ENCODE peak calls at places on chromosomes 16 and 17, in five cellular contexts. L, M, H, F and V are unnamed samples. For H3K4me1, the result is how much of the 10 kb centered on the place peaks cover.

GRCh38 chr17:45925311-45925710 is 31.0 kb downstream of the MAPT start:
- DNase-seq in L (no peak), M (no peak), H (no peak), F (no peak), V (no peak)

GRCh38 chr16:21150375-21151001 is at the start of gene DNAH3:
- DNase-seq in L (no peak), M (no peak), H (no peak), F (peak), V (no peak)

GRCh38 chr17:7408863-7409262 is 1.2 kb downstream of the NLGN2 start:
- DNase-seq in L (no peak), M (no peak), H (no peak), F (no peak), V (no peak)

GRCh38 chr17:49990921-49991320 is 4.1 kb downstream of the DLX3 start:
- DNase-seq in L (no peak), M (no peak), H (no peak), F (no peak), V (no peak)

GRCh38 chr17:79991924-79992656 is 43.6 kb downstream of the TBC1D16 start:
- DNase-seq in L (no peak), M (no peak), H (no peak), F (peak), V (peak)

GRCh38 chr17:15973016-15973415 is 26.5 kb downstream of the ZSWIM7 start:
- DNase-seq in L (no peak), M (no peak), H (no peak), F (no peak), V (no peak)

GRCh38 chr16:48813485-48813884 is 203.5 kb upstream of the N4BP1 start:
- DNase-seq in L (no peak), M (no peak), H (no peak), F (no peak), V (no peak)

GRCh38 chr16:51886456-51886855 is 660.5 kb downstream of the TOX3 start:
- DNase-seq in L (no peak), M (no peak), H (no peak), F (no peak), V (no peak)

GRCh38 chr17:30290696-30291570 is 811 bp downstream of the BLMH start:
- DNase-seq in L (peak), M (peak), H (no peak), F (peak), V (peak)

GRCh38 chr16:48531011-48531962 is 78.7 kb downstream of the N4BP1 start:
- DNase-seq in L (no peak), M (no peak), H (peak), F (no peak), V (no peak)

GRCh38 chr17:83079340-83079747 is at the start of gene METRNL:
- DNase-seq in L (peak), M (peak), H (peak), F (peak), V (peak)

GRCh38 chr16:63883091-63883490 is 1238.8 kb downstream of the CDH11 start:
- DNase-seq in L (no peak), M (no peak), H (no peak), F (no peak), V (no peak)

GRCh38 chr17:76382305-76382802 is 2.1 kb upstream of the SPHK1 start:
- DNase-seq in L (no peak), M (peak), H (peak), F (peak), V (no peak)

GRCh38 chr17:70138309-70138865 is 30.9 kb upstream of the KCNJ2 start:
- DNase-seq in L (no peak), M (no peak), H (no peak), F (no peak), V (no peak)

GRCh38 chr16:48559462-48560211 is 50.3 kb downstream of the N4BP1 start:
- DNase-seq in L (no peak), M (no peak), H (no peak), F (no peak), V (no peak)

GRCh38 chr16:85618509-85618908 is 5.4 kb downstream of the GSE1 start:
- DNase-seq in L (no peak), M (no peak), H (no peak), F (no peak), V (no peak)

GRCh38 chr16:3101841-3102470 is 2.9 kb upstream of the ZSCAN10 start:
- DNase-seq in L (no peak), M (peak), H (no peak), F (no peak), V (no peak)

GRCh38 chr16:70438983-70439862 is at the start of gene ST3GAL2:
- DNase-seq in L (peak), M (peak), H (peak), F (peak), V (peak)

GRCh38 chr17:54194268-54194667 is 371.5 kb downstream of the KIF2B start:
- DNase-seq in L (no peak), M (no peak), H (no peak), F (no peak), V (no peak)

GRCh38 chr17:74949455-74950115 is 13.9 kb downstream of the OTOP3 start:
- DNase-seq in L (no peak), M (no peak), H (no peak), F (no peak), V (no peak)

GRCh38 chr16:81493755-81494433 is 49.3 kb downstream of the CMIP start:
- DNase-seq in L (no peak), M (no peak), H (no peak), F (peak), V (peak)
- H3K4me1 ChIP-seq in L (under half), M (under half), H (under half), F (under half), V (under half)

GRCh38 chr17:9982159-9982558 is 77.1 kb upstream of the RCVRN start:
- DNase-seq in L (no peak), M (no peak), H (no peak), F (peak), V (no peak)
- H3K4me1 ChIP-seq in L (under half), M (under half), H (under half), F (under half), V (under half)

GRCh38 chr17:4008082-4008435 is 43.8 kb upstream of the ATP2A3 start:
- DNase-seq in L (no peak), M (no peak), H (no peak), F (no peak), V (no peak)

GRCh38 chr17:4006165-4006589 is 41.9 kb upstream of the ATP2A3 start:
- DNase-seq in L (no peak), M (no peak), H (no peak), F (no peak), V (no peak)

GRCh38 chr17:4006745-4007211 is 42.5 kb upstream of the ATP2A3 start:
- DNase-seq in L (no peak), M (no peak), H (no peak), F (no peak), V (no peak)

GRCh38 chr17:4008496-4009163 is 44.4 kb upstream of the ATP2A3 start:
- DNase-seq in L (no peak), M (no peak), H (no peak), F (no peak), V (no peak)

DNA sequence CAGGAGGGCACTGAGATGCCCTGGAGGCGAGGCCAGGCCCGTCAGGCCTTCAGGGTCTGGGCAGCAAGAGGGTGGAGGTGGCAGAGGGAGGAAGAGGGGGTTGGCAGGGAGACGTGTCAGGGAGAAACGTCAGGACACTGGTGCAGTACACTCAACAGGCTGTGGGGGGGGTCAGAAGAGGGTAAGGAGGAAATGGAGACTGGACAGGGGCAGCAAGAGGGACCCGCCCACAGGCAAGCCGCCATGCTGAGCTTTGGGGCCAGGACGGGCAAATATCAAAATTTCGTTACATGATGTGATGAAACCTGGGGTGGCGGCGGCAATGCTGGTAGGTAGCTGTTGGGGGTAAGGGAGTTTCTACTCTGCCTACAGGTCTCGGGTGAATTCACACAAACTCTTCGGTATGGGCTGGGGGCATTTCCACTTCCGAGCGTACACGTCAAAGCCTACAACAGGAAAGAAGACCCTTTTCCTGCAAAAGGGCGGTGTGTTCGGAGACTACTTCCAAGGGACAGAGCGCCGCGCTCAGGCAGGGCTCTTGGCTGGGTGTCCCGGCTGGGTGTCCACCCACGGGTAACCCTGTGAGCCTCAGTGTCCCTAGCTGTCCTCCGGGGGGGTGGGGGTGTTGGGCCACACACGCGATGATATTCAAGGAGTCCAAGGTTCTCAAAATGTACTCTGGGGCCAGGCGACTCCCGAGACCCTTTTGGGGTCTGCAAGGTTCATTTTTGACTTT is 43.3 kb upstream of the ATP2A3 start:
- DNase-seq in L (no peak), M (no peak), H (no peak), F (no peak), V (no peak)
- H3K4me1 ChIP-seq in L (under half), M (under half), H (under half), F (under half), V (under half)

GRCh38 chr16:87669672-87670071 is 67.4 kb downstream of the JPH3 start:
- DNase-seq in L (no peak), M (no peak), H (no peak), F (no peak), V (no peak)

GRCh38 chr16:87674405-87674804 is 72.1 kb downstream of the JPH3 start:
- DNase-seq in L (no peak), M (no peak), H (no peak), F (no peak), V (no peak)

GRCh38 chr16:87667946-87668345 is 65.6 kb downstream of the JPH3 start:
- DNase-seq in L (no peak), M (no peak), H (no peak), F (no peak), V (no peak)

GRCh38 chr16:87671715-87672270 is 69.5 kb downstream of the JPH3 start:
- DNase-seq in L (no peak), M (no peak), H (no peak), F (no peak), V (no peak)

DNA sequence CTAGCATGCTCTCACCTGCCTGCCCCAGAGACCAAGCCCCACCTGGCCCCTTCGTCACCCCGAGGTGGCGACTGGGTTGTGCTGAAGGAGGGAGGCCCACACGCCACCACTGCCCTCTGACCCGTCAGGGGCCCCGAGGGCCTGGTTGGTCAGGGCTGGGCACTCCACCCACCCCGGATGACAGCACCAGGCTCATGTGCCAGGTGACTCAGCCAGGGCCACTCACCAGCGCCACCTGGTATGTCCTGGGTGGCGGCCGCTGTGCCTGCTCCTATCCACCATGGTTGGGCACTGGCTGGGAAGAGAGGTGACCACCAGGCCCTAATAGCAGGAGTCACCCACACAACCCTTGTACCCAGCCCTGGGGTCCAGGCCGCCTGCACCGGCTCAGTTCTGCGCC is 68.9 kb downstream of the JPH3 start:
- DNase-seq in L (no peak), M (no peak), H (no peak), F (no peak), V (no peak)
- H3K4me1 ChIP-seq in L (under half), M (under half), H (under half), F (under half), V (under half)

GRCh38 chr17:51045616-51046526 is 74.8 kb downstream of the SPAG9 start:
- DNase-seq in L (no peak), M (peak), H (no peak), F (no peak), V (no peak)
- H3K4me1 ChIP-seq in L (under half), M (under half), H (under half), F (under half), V (under half)

GRCh38 chr17:78592991-78593329 is 15.8 kb upstream of the DNAH17 start:
- DNase-seq in L (no peak), M (no peak), H (no peak), F (no peak), V (no peak)
- H3K4me1 ChIP-seq in L (under half), M (under half), H (under half), F (under half), V (under half)

DNA sequence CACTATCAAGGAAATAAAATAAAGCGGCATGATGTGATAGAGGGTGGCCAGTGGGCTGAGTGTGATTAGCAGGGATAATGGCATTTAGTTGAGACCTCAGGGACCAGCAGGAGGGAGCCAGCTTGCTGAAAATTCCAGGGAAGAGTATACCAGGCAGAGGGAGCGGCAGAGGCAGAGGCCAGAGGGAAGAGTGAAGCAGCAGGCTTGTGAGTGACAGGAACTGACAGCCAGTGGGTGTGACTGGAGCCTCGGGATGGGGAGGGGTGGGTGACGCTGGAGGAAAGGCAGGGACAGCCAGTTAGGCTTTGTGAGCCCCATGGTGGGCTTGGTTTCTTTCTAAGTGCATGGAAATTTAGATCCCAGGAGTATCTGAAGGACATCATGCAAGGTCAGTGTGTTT is 209.7 kb upstream of the CACNG3 start:
- DNase-seq in L (no peak), M (no peak), H (no peak), F (no peak), V (no peak)
- H3K4me1 ChIP-seq in L (under half), M (under half), H (under half), F (under half), V (under half)

GRCh38 chr17:40327244-40327666 is 18.3 kb downstream of the RARA start:
- DNase-seq in L (no peak), M (no peak), H (no peak), F (no peak), V (no peak)
- H3K4me1 ChIP-seq in L (half or more), M (under half), H (half or more), F (half or more), V (under half)

DNA sequence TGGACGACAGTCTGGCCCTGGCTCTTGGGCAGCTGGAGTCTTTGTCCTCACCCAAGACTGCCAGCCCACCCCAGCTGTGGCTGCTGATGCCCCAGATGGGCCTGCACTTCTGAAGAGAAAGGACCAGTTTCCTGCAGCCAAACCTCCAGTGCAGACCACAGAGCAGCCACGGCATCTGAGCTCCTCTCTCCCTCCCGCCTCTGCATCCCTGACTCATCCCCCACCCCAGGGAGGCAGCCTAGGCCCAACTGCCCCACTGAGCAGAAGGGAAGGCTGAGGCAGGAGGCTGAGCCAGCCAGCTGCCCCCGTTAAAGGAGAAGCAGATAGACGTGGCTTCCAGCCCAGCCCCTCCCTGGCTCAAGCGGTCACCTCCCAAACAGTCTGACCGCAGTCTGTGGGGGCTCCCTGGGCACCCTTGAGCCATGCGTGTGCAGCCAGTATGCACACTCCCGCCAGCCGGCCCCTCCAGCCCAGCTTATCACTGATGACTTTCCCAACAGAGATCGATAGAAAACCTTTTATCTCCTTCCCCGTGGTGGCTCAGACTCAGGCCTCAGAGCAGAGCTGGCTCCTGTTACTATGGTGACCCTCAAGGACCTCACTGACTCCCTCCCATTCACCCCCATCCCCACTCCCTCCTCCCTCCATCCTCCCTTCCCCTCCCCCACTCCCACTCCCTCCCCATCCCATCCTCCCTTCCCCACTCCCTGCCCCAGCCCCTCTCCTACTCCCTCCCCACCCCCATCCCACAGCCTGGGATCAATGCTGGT is 12.0 kb upstream of the RAI1 start:
- DNase-seq in L (no peak), M (no peak), H (no peak), F (no peak), V (no peak)
- H3K4me1 ChIP-seq in L (under half), M (under half), H (under half), F (under half), V (under half)